ENCODE peak calls at places on chromosome 13, in ten cellular contexts. One of them, this sample, is unnamed.

GRCh38 chr13:84121456-84121855 is 239.2 kb upstream of the SLITRK1 start:
- DNase-seq in NCI-H1930: no peak
- DNase-seq in myocyte: peak; percentile 64
- DNase-seq in activated naive CD8-positive, alpha-beta T cell treated with anti-CD3 and anti-CD28 coated beads for 36 hours: no peak
- DNase-seq in heart right ventricle: no peak
- DNase-seq in cardiac fibroblast: peak; percentile 20
- DNase-seq in activated CD4-positive, alpha-beta T cell treated with anti-CD3 and anti-CD28 coated beads, Interleukin-2, amount 50 U/mL, for 1 hour: no peak
- DNase-seq in EL: no peak
- DNase-seq in NB4: no peak
- DNase-seq in transverse colon: no peak
- DNase-seq in this sample: no peak

GRCh38 chr13:72163671-72164070 is 296.7 kb upstream of the DACH1 start:
- DNase-seq in NCI-H1930: no peak
- DNase-seq in myocyte: peak; percentile 45
- DNase-seq in activated naive CD8-positive, alpha-beta T cell treated with anti-CD3 and anti-CD28 coated beads for 36 hours: no peak
- DNase-seq in heart right ventricle: no peak
- DNase-seq in cardiac fibroblast: no peak
- DNase-seq in activated CD4-positive, alpha-beta T cell treated with anti-CD3 and anti-CD28 coated beads, Interleukin-2, amount 50 U/mL, for 1 hour: no peak
- DNase-seq in EL: peak; percentile 25
- DNase-seq in NB4: no peak
- DNase-seq in transverse colon: no peak
- DNase-seq in this sample: no peak

GRCh38 chr13:101289764-101290163 is 126.5 kb downstream of the NALCN start:
- DNase-seq in NCI-H1930: peak; percentile 62
- DNase-seq in myocyte: peak; percentile 22
- DNase-seq in activated naive CD8-positive, alpha-beta T cell treated with anti-CD3 and anti-CD28 coated beads for 36 hours: no peak
- DNase-seq in heart right ventricle: no peak
- DNase-seq in cardiac fibroblast: peak; percentile 23
- DNase-seq in activated CD4-positive, alpha-beta T cell treated with anti-CD3 and anti-CD28 coated beads, Interleukin-2, amount 50 U/mL, for 1 hour: no peak
- DNase-seq in EL: peak; percentile 29
- DNase-seq in NB4: no peak
- DNase-seq in transverse colon: no peak
- DNase-seq in this sample: no peak

GRCh38 chr13:97434417-97435296 is 688 bp downstream of the RAP2A start:
- DNase-seq in NCI-H1930: no peak
- DNase-seq in myocyte: peak; percentile 31
- DNase-seq in activated naive CD8-positive, alpha-beta T cell treated with anti-CD3 and anti-CD28 coated beads for 36 hours: peak; percentile 43
- DNase-seq in heart right ventricle: peak; percentile 40
- DNase-seq in cardiac fibroblast: peak; percentile 32
- DNase-seq in activated CD4-positive, alpha-beta T cell treated with anti-CD3 and anti-CD28 coated beads, Interleukin-2, amount 50 U/mL, for 1 hour: peak; percentile 22
- DNase-seq in EL: peak; percentile 38
- DNase-seq in NB4: peak; percentile 62
- DNase-seq in transverse colon: peak; percentile 43
- DNase-seq in this sample: peak; percentile 81

GRCh38 chr13:51045450-51045849 is 65.6 kb downstream of the C13orf42 start:
- DNase-seq in NCI-H1930: no peak
- DNase-seq in myocyte: no peak
- DNase-seq in activated naive CD8-positive, alpha-beta T cell treated with anti-CD3 and anti-CD28 coated beads for 36 hours: no peak
- DNase-seq in heart right ventricle: no peak
- DNase-seq in cardiac fibroblast: no peak
- DNase-seq in activated CD4-positive, alpha-beta T cell treated with anti-CD3 and anti-CD28 coated beads, Interleukin-2, amount 50 U/mL, for 1 hour: no peak
- DNase-seq in EL: no peak
- DNase-seq in NB4: no peak
- DNase-seq in transverse colon: no peak
- DNase-seq in this sample: no peak

GRCh38 chr13:111167290-111167689 is 52.2 kb downstream of the ARHGEF7 start:
- DNase-seq in NCI-H1930: no peak
- DNase-seq in myocyte: no peak
- DNase-seq in activated naive CD8-positive, alpha-beta T cell treated with anti-CD3 and anti-CD28 coated beads for 36 hours: no peak
- DNase-seq in heart right ventricle: no peak
- DNase-seq in cardiac fibroblast: no peak
- DNase-seq in activated CD4-positive, alpha-beta T cell treated with anti-CD3 and anti-CD28 coated beads, Interleukin-2, amount 50 U/mL, for 1 hour: no peak
- DNase-seq in EL: no peak
- DNase-seq in NB4: no peak
- DNase-seq in transverse colon: no peak
- DNase-seq in this sample: no peak

GRCh38 chr13:44396295-44396962 is 22.8 kb downstream of the SERP2 start:
- DNase-seq in NCI-H1930: no peak
- DNase-seq in myocyte: no peak
- DNase-seq in activated naive CD8-positive, alpha-beta T cell treated with anti-CD3 and anti-CD28 coated beads for 36 hours: no peak
- DNase-seq in heart right ventricle: no peak
- DNase-seq in cardiac fibroblast: no peak
- DNase-seq in activated CD4-positive, alpha-beta T cell treated with anti-CD3 and anti-CD28 coated beads, Interleukin-2, amount 50 U/mL, for 1 hour: no peak
- DNase-seq in EL: no peak
- DNase-seq in NB4: no peak
- DNase-seq in transverse colon: no peak
- DNase-seq in this sample: no peak

GRCh38 chr13:39682310-39682709 is 26.8 kb downstream of the COG6 start:
- DNase-seq in NCI-H1930: no peak
- DNase-seq in myocyte: no peak
- DNase-seq in activated naive CD8-positive, alpha-beta T cell treated with anti-CD3 and anti-CD28 coated beads for 36 hours: no peak
- DNase-seq in heart right ventricle: no peak
- DNase-seq in cardiac fibroblast: no peak
- DNase-seq in activated CD4-positive, alpha-beta T cell treated with anti-CD3 and anti-CD28 coated beads, Interleukin-2, amount 50 U/mL, for 1 hour: no peak
- DNase-seq in EL: no peak
- DNase-seq in NB4: no peak
- DNase-seq in transverse colon: no peak
- DNase-seq in this sample: no peak

GRCh38 chr13:33611016-33611805 is 206.7 kb upstream of the RFC3 start:
- DNase-seq in NCI-H1930: no peak
- DNase-seq in myocyte: no peak
- DNase-seq in activated naive CD8-positive, alpha-beta T cell treated with anti-CD3 and anti-CD28 coated beads for 36 hours: no peak
- DNase-seq in heart right ventricle: peak; percentile 70
- DNase-seq in cardiac fibroblast: peak; percentile 95
- DNase-seq in activated CD4-positive, alpha-beta T cell treated with anti-CD3 and anti-CD28 coated beads, Interleukin-2, amount 50 U/mL, for 1 hour: no peak
- DNase-seq in EL: no peak
- DNase-seq in NB4: no peak
- DNase-seq in transverse colon: peak; percentile 10
- DNase-seq in this sample: peak; percentile 42

GRCh38 chr13:33349314-33349995 is 63.9 kb upstream of the STARD13 start:
- DNase-seq in NCI-H1930: no peak
- DNase-seq in myocyte: peak; percentile 62
- DNase-seq in activated naive CD8-positive, alpha-beta T cell treated with anti-CD3 and anti-CD28 coated beads for 36 hours: no peak
- DNase-seq in heart right ventricle: no peak
- DNase-seq in cardiac fibroblast: no peak
- DNase-seq in activated CD4-positive, alpha-beta T cell treated with anti-CD3 and anti-CD28 coated beads, Interleukin-2, amount 50 U/mL, for 1 hour: no peak
- DNase-seq in EL: peak; percentile 50
- DNase-seq in NB4: no peak
- DNase-seq in transverse colon: peak; percentile 31
- DNase-seq in this sample: peak; percentile 35

GRCh38 chr13:48534911-48535501 is 2.1 kb upstream of the RCBTB2 start:
- DNase-seq in NCI-H1930: no peak
- DNase-seq in myocyte: no peak
- DNase-seq in activated naive CD8-positive, alpha-beta T cell treated with anti-CD3 and anti-CD28 coated beads for 36 hours: no peak
- DNase-seq in heart right ventricle: no peak
- DNase-seq in cardiac fibroblast: no peak
- DNase-seq in activated CD4-positive, alpha-beta T cell treated with anti-CD3 and anti-CD28 coated beads, Interleukin-2, amount 50 U/mL, for 1 hour: no peak
- DNase-seq in EL: no peak
- DNase-seq in NB4: no peak
- DNase-seq in transverse colon: no peak
- DNase-seq in this sample: no peak

GRCh38 chr13:88459335-88459734 is 788.2 kb downstream of the SLITRK5 start:
- DNase-seq in NCI-H1930: no peak
- DNase-seq in myocyte: no peak
- DNase-seq in activated naive CD8-positive, alpha-beta T cell treated with anti-CD3 and anti-CD28 coated beads for 36 hours: no peak
- DNase-seq in heart right ventricle: no peak
- DNase-seq in cardiac fibroblast: no peak
- DNase-seq in activated CD4-positive, alpha-beta T cell treated with anti-CD3 and anti-CD28 coated beads, Interleukin-2, amount 50 U/mL, for 1 hour: no peak
- DNase-seq in EL: no peak
- DNase-seq in NB4: no peak
- DNase-seq in transverse colon: no peak
- DNase-seq in this sample: no peak

GRCh38 chr13:65803706-65804392 is 1426.3 kb downstream of the PCDH9 start:
- DNase-seq in NCI-H1930: no peak
- DNase-seq in myocyte: no peak
- DNase-seq in activated naive CD8-positive, alpha-beta T cell treated with anti-CD3 and anti-CD28 coated beads for 36 hours: no peak
- DNase-seq in heart right ventricle: no peak
- DNase-seq in cardiac fibroblast: no peak
- DNase-seq in activated CD4-positive, alpha-beta T cell treated with anti-CD3 and anti-CD28 coated beads, Interleukin-2, amount 50 U/mL, for 1 hour: no peak
- DNase-seq in EL: no peak
- DNase-seq in NB4: no peak
- DNase-seq in transverse colon: no peak
- DNase-seq in this sample: no peak

GRCh38 chr13:96940961-96941360 is 53.3 kb downstream of the OXGR1 start:
- DNase-seq in NCI-H1930: no peak
- DNase-seq in myocyte: no peak
- DNase-seq in activated naive CD8-positive, alpha-beta T cell treated with anti-CD3 and anti-CD28 coated beads for 36 hours: no peak
- DNase-seq in heart right ventricle: no peak
- DNase-seq in cardiac fibroblast: no peak
- DNase-seq in activated CD4-positive, alpha-beta T cell treated with anti-CD3 and anti-CD28 coated beads, Interleukin-2, amount 50 U/mL, for 1 hour: no peak
- DNase-seq in EL: no peak
- DNase-seq in NB4: no peak
- DNase-seq in transverse colon: no peak
- DNase-seq in this sample: no peak

GRCh38 chr13:59488436-59488835 is 675.3 kb downstream of the DIAPH3 start:
- DNase-seq in NCI-H1930: no peak
- DNase-seq in myocyte: no peak
- DNase-seq in activated naive CD8-positive, alpha-beta T cell treated with anti-CD3 and anti-CD28 coated beads for 36 hours: no peak
- DNase-seq in heart right ventricle: no peak
- DNase-seq in cardiac fibroblast: no peak
- DNase-seq in activated CD4-positive, alpha-beta T cell treated with anti-CD3 and anti-CD28 coated beads, Interleukin-2, amount 50 U/mL, for 1 hour: no peak
- DNase-seq in EL: peak; percentile 19
- DNase-seq in NB4: no peak
- DNase-seq in transverse colon: no peak
- DNase-seq in this sample: no peak

GRCh38 chr13:96090240-96091101 is 564 bp downstream of the HS6ST3 start:
- DNase-seq in NCI-H1930: no peak
- DNase-seq in myocyte: no peak
- DNase-seq in activated naive CD8-positive, alpha-beta T cell treated with anti-CD3 and anti-CD28 coated beads for 36 hours: peak; percentile 11
- DNase-seq in heart right ventricle: peak; percentile 11
- DNase-seq in cardiac fibroblast: peak; percentile 12
- DNase-seq in activated CD4-positive, alpha-beta T cell treated with anti-CD3 and anti-CD28 coated beads, Interleukin-2, amount 50 U/mL, for 1 hour: no peak
- DNase-seq in EL: peak; percentile 13
- DNase-seq in NB4: no peak
- DNase-seq in transverse colon: no peak
- DNase-seq in this sample: no peak

GRCh38 chr13:112991611-112992010 is 22.6 kb downstream of the MCF2L start:
- DNase-seq in NCI-H1930: no peak
- DNase-seq in myocyte: peak; percentile 81
- DNase-seq in activated naive CD8-positive, alpha-beta T cell treated with anti-CD3 and anti-CD28 coated beads for 36 hours: no peak
- DNase-seq in heart right ventricle: no peak
- DNase-seq in cardiac fibroblast: no peak
- DNase-seq in activated CD4-positive, alpha-beta T cell treated with anti-CD3 and anti-CD28 coated beads, Interleukin-2, amount 50 U/mL, for 1 hour: no peak
- DNase-seq in EL: no peak
- DNase-seq in NB4: no peak
- DNase-seq in transverse colon: no peak
- DNase-seq in this sample: no peak

GRCh38 chr13:97256343-97256783 is 34.2 kb downstream of the MBNL2 start:
- DNase-seq in NCI-H1930: no peak
- DNase-seq in myocyte: peak; percentile 74
- DNase-seq in activated naive CD8-positive, alpha-beta T cell treated with anti-CD3 and anti-CD28 coated beads for 36 hours: no peak
- DNase-seq in heart right ventricle: no peak
- DNase-seq in cardiac fibroblast: peak; percentile 97
- DNase-seq in activated CD4-positive, alpha-beta T cell treated with anti-CD3 and anti-CD28 coated beads, Interleukin-2, amount 50 U/mL, for 1 hour: no peak
- DNase-seq in EL: peak; percentile 91
- DNase-seq in NB4: no peak
- DNase-seq in transverse colon: no peak
- DNase-seq in this sample: no peak

GRCh38 chr13:20997301-20998061 is 63.9 kb downstream of the LATS2 start:
- DNase-seq in NCI-H1930: no peak
- DNase-seq in myocyte: peak; percentile 68
- DNase-seq in activated naive CD8-positive, alpha-beta T cell treated with anti-CD3 and anti-CD28 coated beads for 36 hours: no peak
- DNase-seq in heart right ventricle: no peak
- DNase-seq in cardiac fibroblast: peak; percentile 93
- DNase-seq in activated CD4-positive, alpha-beta T cell treated with anti-CD3 and anti-CD28 coated beads, Interleukin-2, amount 50 U/mL, for 1 hour: no peak
- DNase-seq in EL: peak; percentile 96
- DNase-seq in NB4: no peak
- DNase-seq in transverse colon: no peak
- DNase-seq in this sample: no peak

GRCh38 chr13:90281709-90282108 is 1065.8 kb upstream of the MIR17HG start:
- DNase-seq in NCI-H1930: no peak
- DNase-seq in myocyte: no peak
- DNase-seq in activated naive CD8-positive, alpha-beta T cell treated with anti-CD3 and anti-CD28 coated beads for 36 hours: no peak
- DNase-seq in heart right ventricle: no peak
- DNase-seq in cardiac fibroblast: no peak
- DNase-seq in activated CD4-positive, alpha-beta T cell treated with anti-CD3 and anti-CD28 coated beads, Interleukin-2, amount 50 U/mL, for 1 hour: no peak
- DNase-seq in EL: no peak
- DNase-seq in NB4: no peak
- DNase-seq in transverse colon: no peak
- DNase-seq in this sample: no peak

GRCh38 chr13:68749801-68750200 is 1357.8 kb upstream of the ATXN8OS start:
- DNase-seq in NCI-H1930: no peak
- DNase-seq in myocyte: no peak
- DNase-seq in activated naive CD8-positive, alpha-beta T cell treated with anti-CD3 and anti-CD28 coated beads for 36 hours: no peak
- DNase-seq in heart right ventricle: no peak
- DNase-seq in cardiac fibroblast: no peak
- DNase-seq in activated CD4-positive, alpha-beta T cell treated with anti-CD3 and anti-CD28 coated beads, Interleukin-2, amount 50 U/mL, for 1 hour: no peak
- DNase-seq in EL: no peak
- DNase-seq in NB4: no peak
- DNase-seq in transverse colon: no peak
- DNase-seq in this sample: no peak

GRCh38 chr13:113915786-113916329 is 52.0 kb upstream of the GAS6 start:
- DNase-seq in NCI-H1930: no peak
- DNase-seq in myocyte: no peak
- DNase-seq in activated naive CD8-positive, alpha-beta T cell treated with anti-CD3 and anti-CD28 coated beads for 36 hours: no peak
- DNase-seq in heart right ventricle: no peak
- DNase-seq in cardiac fibroblast: no peak
- DNase-seq in activated CD4-positive, alpha-beta T cell treated with anti-CD3 and anti-CD28 coated beads, Interleukin-2, amount 50 U/mL, for 1 hour: no peak
- DNase-seq in EL: no peak
- DNase-seq in NB4: no peak
- DNase-seq in transverse colon: no peak
- DNase-seq in this sample: no peak

This sample was measured in tibial artery.